ENCODE peak calls at places on chromosome 3, in six cellular contexts. H is endothelial cell of umbilical vein, R is body of pancreas, F is HFF-Myc, Q is heart left ventricle, I is right lobe of liver. X is an unnamed sample.

GRCh38 chr3:47850062-47850802 is 47.3 kb downstream of the DHX30 start:
- DNase-seq in H (peak; percentile 31), R (peak; percentile 36), F (no peak), Q (no peak), I (no peak), X (no peak)

GRCh38 chr3:87359807-87360206 is 83.4 kb upstream of the POU1F1 start:
- DNase-seq in H (no peak), R (peak; percentile 61), F (no peak), Q (no peak), I (no peak), X (no peak)

GRCh38 chr3:196531418-196531817 is 16.3 kb upstream of the SMCO1 start:
- DNase-seq in H (no peak), R (no peak), F (no peak), Q (no peak), I (no peak), X (no peak)

GRCh38 chr3:157785071-157785826 is 282.0 kb upstream of the VEPH1 start:
- DNase-seq in H (no peak), R (peak; percentile 22), F (peak; percentile 86), Q (no peak), I (no peak), X (peak; percentile 82)

GRCh38 chr3:78872195-78872594 is 895.6 kb downstream of the ROBO1 start:
- DNase-seq in H (peak; percentile 79), R (no peak), F (no peak), Q (no peak), I (peak; percentile 22), X (no peak)

GRCh38 chr3:94331831-94332230 is 269.0 kb downstream of the NSUN3 start:
- DNase-seq in H (no peak), R (no peak), F (no peak), Q (no peak), I (no peak), X (no peak)

GRCh38 chr3:35724106-35724505 is 84.8 kb downstream of the ARPP21 start:
- DNase-seq in H (no peak), R (no peak), F (no peak), Q (no peak), I (no peak), X (no peak)

GRCh38 chr3:38566215-38566528 is 70.0 kb downstream of the EXOG start:
- DNase-seq in H (no peak), R (no peak), F (no peak), Q (no peak), I (no peak), X (no peak)

GRCh38 chr3:188152660-188153497 is 1.1 kb upstream of the LPP start:
- DNase-seq in H (no peak), R (peak; percentile 51), F (no peak), Q (peak; percentile 63), I (peak; percentile 42), X (no peak)

GRCh38 chr3:16767006-16767405 is 117.7 kb upstream of the PLCL2 start:
- DNase-seq in H (no peak), R (no peak), F (no peak), Q (no peak), I (no peak), X (no peak)

GRCh38 chr3:192816274-192816853 is 89.0 kb upstream of the FGF12 start:
- DNase-seq in H (peak; percentile 68), R (peak; percentile 33), F (peak; percentile 50), Q (no peak), I (no peak), X (peak; percentile 40)

GRCh38 chr3:138374573-138375134 is 26.3 kb downstream of the MRAS start:
- DNase-seq in H (no peak), R (no peak), F (no peak), Q (no peak), I (no peak), X (no peak)

GRCh38 chr3:69094467-69095205 is 9.9 kb downstream of the ARL6IP5 start:
- DNase-seq in H (no peak), R (peak; percentile 30), F (no peak), Q (no peak), I (no peak), X (no peak)

GRCh38 chr3:117706037-117706436 is 996.5 kb downstream of the TUSC7 start:
- DNase-seq in H (no peak), R (no peak), F (peak; percentile 27), Q (no peak), I (no peak), X (peak; percentile 57)

GRCh38 chr3:10344944-10345575 is 24.1 kb upstream of the SEC13 start:
- DNase-seq in H (no peak), R (no peak), F (no peak), Q (peak; percentile 48), I (no peak), X (no peak)

GRCh38 chr3:107150675-107151074 is 226.6 kb upstream of the CCDC54 start:
- DNase-seq in H (no peak), R (no peak), F (no peak), Q (no peak), I (no peak), X (no peak)

GRCh38 chr3:52218953-52219650 is 6.3 kb downstream of the TLR9 start:
- DNase-seq in H (peak; percentile 56), R (no peak), F (no peak), Q (no peak), I (no peak), X (no peak)

GRCh38 chr3:110210261-110210660 is 861.4 kb upstream of the NECTIN3 start:
- DNase-seq in H (no peak), R (no peak), F (no peak), Q (no peak), I (no peak), X (no peak)

GRCh38 chr3:9590282-9590791 is 36.7 kb upstream of the LHFPL4 start:
- DNase-seq in H (no peak), R (no peak), F (no peak), Q (no peak), I (no peak), X (no peak)

GRCh38 chr3:148146947-148147346 is 550.8 kb upstream of the AGTR1 start:
- DNase-seq in H (no peak), R (no peak), F (peak; percentile 4), Q (no peak), I (no peak), X (peak; percentile 55)

GRCh38 chr3:122273498-122273897 is 51.5 kb upstream of the CSTA start:
- DNase-seq in H (no peak), R (no peak), F (no peak), Q (no peak), I (no peak), X (no peak)

GRCh38 chr3:36591959-36592358 is 172.4 kb downstream of the DCLK3 start:
- DNase-seq in H (no peak), R (no peak), F (no peak), Q (no peak), I (no peak), X (peak; percentile 8)

GRCh38 chr3:61561374-61562041 is at the start of gene PTPRG:
- DNase-seq in H (peak; percentile 95), R (peak; percentile 93), F (peak; percentile 83), Q (peak; percentile 91), I (peak; percentile 86), X (peak; percentile 80)

GRCh38 chr3:122298239-122298638 is 26.8 kb upstream of the CSTA start:
- DNase-seq in H (no peak), R (no peak), F (no peak), Q (no peak), I (no peak), X (no peak)

GRCh38 chr3:185399629-185400339 is 36.8 kb downstream of the MAP3K13 start:
- DNase-seq in H (no peak), R (no peak), F (no peak), Q (no peak), I (no peak), X (no peak)

GRCh38 chr3:7508821-7509220 is 647.9 kb downstream of the GRM7 start:
- DNase-seq in H (no peak), R (no peak), F (no peak), Q (no peak), I (no peak), X (no peak)
- H3K4me3 ChIP-seq in H (no peak overlapping the region), R (no peak overlapping the region), F (no peak overlapping the region), Q (no peak overlapping the region), I (no peak overlapping the region), X (no peak overlapping the region)

GRCh38 chr3:54999159-54999558 is 71.3 kb upstream of the LRTM1 start:
- DNase-seq in H (no peak), R (no peak), F (peak; percentile 40), Q (no peak), I (no peak), X (peak; percentile 80)
- TF ChIP-seq CTCF in H (no peak), R (no peak), F (peak; percentile 37), Q (no peak), I (peak; percentile 3), X (peak; percentile 66)

GRCh38 chr3:31173118-31173718 is 278.8 kb upstream of the GADL1 start:
- DNase-seq in H (no peak), R (no peak), F (no peak), Q (no peak), I (no peak), X (no peak)
- H3K4me3 ChIP-seq in H (no peak overlapping the region), R (no peak overlapping the region), F (no peak overlapping the region), Q (no peak overlapping the region), I (no peak overlapping the region), X (no peak overlapping the region)

GRCh38 chr3:42539871-42540714 is 37.6 kb downstream of the VIPR1 start:
- DNase-seq in H (no peak), R (peak; percentile 83), F (no peak), Q (no peak), I (peak; percentile 49), X (no peak)

GRCh38 chr3:42532229-42532628 is 29.8 kb downstream of the VIPR1 start:
- DNase-seq in H (no peak), R (no peak), F (no peak), Q (no peak), I (no peak), X (no peak)

GRCh38 chr3:42533161-42533897 is 30.9 kb downstream of the VIPR1 start:
- DNase-seq in H (no peak), R (no peak), F (no peak), Q (no peak), I (no peak), X (no peak)

GRCh38 chr3:42537350-42537749 is 34.9 kb downstream of the VIPR1 start:
- DNase-seq in H (no peak), R (no peak), F (no peak), Q (no peak), I (no peak), X (no peak)

DNA sequence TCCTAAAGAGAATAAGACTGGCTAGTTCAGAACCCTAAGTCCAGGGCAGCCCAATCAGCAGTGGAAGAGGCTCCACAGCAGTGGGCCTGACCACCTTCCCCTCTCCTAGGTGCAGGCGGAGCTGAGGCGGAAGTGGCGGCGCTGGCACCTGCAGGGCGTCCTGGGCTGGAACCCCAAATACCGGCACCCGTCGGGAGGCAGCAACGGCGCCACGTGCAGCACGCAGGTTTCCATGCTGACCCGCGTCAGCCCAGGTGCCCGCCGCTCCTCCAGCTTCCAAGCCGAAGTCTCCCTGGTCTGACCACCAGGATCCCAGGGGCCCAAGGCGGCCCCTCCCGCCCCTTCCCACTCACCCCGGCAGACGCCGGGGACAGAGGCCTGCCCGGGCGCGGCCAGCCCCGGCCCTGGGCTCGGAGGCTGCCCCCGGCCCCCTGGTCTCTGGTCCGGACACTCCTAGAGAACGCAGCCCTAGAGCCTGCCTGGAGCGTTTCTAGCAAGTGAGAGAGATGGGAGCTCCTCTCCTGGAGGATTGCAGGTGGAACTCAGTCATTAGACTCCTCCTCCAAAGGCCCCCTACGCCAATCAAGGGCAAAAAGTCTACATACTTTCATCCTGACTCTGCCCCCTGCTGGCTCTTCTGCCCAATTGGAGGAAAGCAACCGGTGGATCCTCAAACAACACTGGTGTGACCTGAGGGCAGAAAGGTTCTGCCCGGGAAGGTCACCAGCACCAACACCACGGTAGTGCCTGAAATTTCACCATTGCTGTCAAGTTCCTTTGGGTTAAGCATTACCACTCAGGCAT is 33.7 kb downstream of the VIPR1 start:
- DNase-seq in H (peak; percentile 16), R (peak; percentile 18), F (no peak), Q (no peak), I (no peak), X (no peak)
- TF ChIP-seq CTCF in H (peak; percentile 57), R (peak; percentile 32), F (peak; percentile 59), Q (peak; percentile 17), I (peak; percentile 28), X (peak; percentile 53)